ENCODE peak calls at places on chromosomes 7 and 10, in ten cellular contexts. Q is CD4-positive, CD25-positive, alpha-beta regulatory T cell; R is tibial nerve; K is CD8-positive, alpha-beta memory T cell; V is stomach; G is left lung; N is colonic mucosa; O is mammary epithelial cell; Z is thoracic aorta; T is small intestine. F is an unnamed sample. For H3K36me3 and H3K4me1, the result is how much of the 10 kb centered on the place peaks cover.

GRCh38 chr10:118472961-118473675 is 122.3 kb downstream of the PRLHR start:
- DNase-seq in Q (no peak), R (no peak), K (no peak), V (no peak), G (no peak), N (no peak), O (no peak), Z (no peak), T (no peak), F (no peak)

GRCh38 chr10:23512355-23513058 is 73.6 kb downstream of the OTUD1 start:
- DNase-seq in Q (no peak), R (no peak), K (no peak), V (no peak), G (no peak), N (no peak), O (peak), Z (no peak), T (no peak), F (no peak)

GRCh38 chr7:118602090-118602489 is 377.6 kb downstream of the ANKRD7 start:
- DNase-seq in Q (no peak), R (no peak), K (no peak), V (no peak), G (no peak), N (no peak), O (no peak), Z (no peak), T (no peak), F (no peak)

GRCh38 chr10:12521423-12521822 is 172.1 kb downstream of the CAMK1D start:
- DNase-seq in Q (no peak), R (no peak), K (no peak), V (no peak), G (no peak), N (no peak), O (no peak), Z (no peak), T (no peak), F (no peak)

GRCh38 chr7:108497082-108497725 is 28.7 kb downstream of the PNPLA8 start:
- DNase-seq in Q (peak), R (peak), K (peak), V (peak), G (no peak), N (peak), O (peak), Z (no peak), T (peak), F (no peak)

GRCh38 chr7:19024261-19024660 is 93.2 kb downstream of the TWIST1 start:
- DNase-seq in Q (no peak), R (no peak), K (no peak), V (no peak), G (no peak), N (no peak), O (peak), Z (no peak), T (no peak), F (no peak)

GRCh38 chr7:25823571-25823970 is 328.4 kb upstream of the NFE2L3 start:
- DNase-seq in Q (no peak), R (no peak), K (no peak), V (no peak), G (no peak), N (no peak), O (no peak), Z (no peak), T (no peak), F (no peak)

GRCh38 chr7:115779561-115779960 is 251.0 kb downstream of the TFEC start:
- DNase-seq in Q (no peak), R (no peak), K (no peak), V (no peak), G (no peak), N (no peak), O (no peak), Z (no peak), T (no peak), F (no peak)

GRCh38 chr10:35398355-35398754 is 62.0 kb downstream of the CCNY start:
- DNase-seq in Q (no peak), R (no peak), K (no peak), V (no peak), G (no peak), N (no peak), O (no peak), Z (no peak), T (no peak), F (no peak)

GRCh38 chr10:125203186-125203800 is 42.9 kb upstream of the CTBP2 start:
- DNase-seq in Q (no peak), R (no peak), K (no peak), V (no peak), G (no peak), N (no peak), O (no peak), Z (no peak), T (no peak), F (no peak)

GRCh38 chr7:35647171-35647574 is 47.8 kb downstream of the HERPUD2 start:
- DNase-seq in Q (no peak), R (no peak), K (no peak), V (no peak), G (no peak), N (no peak), O (no peak), Z (no peak), T (no peak), F (peak)

GRCh38 chr7:102286237-102287081 is at the start of gene SH2B2:
- DNase-seq in Q (peak), R (peak), K (peak), V (peak), G (peak), N (peak), O (peak), Z (no peak), T (peak), F (peak)

GRCh38 chr7:69399038-69399800 is 199.1 kb upstream of the AUTS2 start:
- DNase-seq in Q (no peak), R (no peak), K (no peak), V (no peak), G (no peak), N (no peak), O (no peak), Z (no peak), T (no peak), F (no peak)

GRCh38 chr7:44541876-44542610 is 913 bp upstream of the NPC1L1 start:
- DNase-seq in Q (no peak), R (no peak), K (no peak), V (no peak), G (no peak), N (no peak), O (no peak), Z (no peak), T (peak), F (peak)

GRCh38 chr10:12358863-12359647 is 9.7 kb downstream of the CAMK1D start:
- DNase-seq in Q (no peak), R (no peak), K (no peak), V (no peak), G (no peak), N (no peak), O (no peak), Z (no peak), T (no peak), F (no peak)

GRCh38 chr7:22572937-22573336 is 72.9 kb upstream of the STEAP1B start:
- DNase-seq in Q (no peak), R (no peak), K (no peak), V (no peak), G (no peak), N (no peak), O (peak), Z (no peak), T (no peak), F (peak)

GRCh38 chr7:86926732-86927131 is 132.7 kb downstream of the ELAPOR2 start:
- DNase-seq in Q (no peak), R (no peak), K (peak), V (peak), G (no peak), N (peak), O (peak), Z (no peak), T (peak), F (peak)

GRCh38 chr10:30821994-30822692 is 192.6 kb upstream of the LYZL2 start:
- DNase-seq in Q (no peak), R (no peak), K (no peak), V (no peak), G (no peak), N (no peak), O (no peak), Z (no peak), T (no peak), F (no peak)

GRCh38 chr10:53487019-53487983 is 714.7 kb upstream of the MBL2 start:
- DNase-seq in Q (no peak), R (no peak), K (no peak), V (no peak), G (peak), N (no peak), O (no peak), Z (no peak), T (no peak), F (no peak)

GRCh38 chr10:36634916-36635315 is 490.5 kb upstream of the ANKRD30A start:
- DNase-seq in Q (no peak), R (no peak), K (no peak), V (no peak), G (no peak), N (no peak), O (no peak), Z (no peak), T (no peak), F (no peak)

GRCh38 chr10:75865413-75865812 is 434.0 kb downstream of the LRMDA start:
- DNase-seq in Q (no peak), R (no peak), K (no peak), V (no peak), G (no peak), N (no peak), O (peak), Z (no peak), T (no peak), F (no peak)

GRCh38 chr7:79778786-79779382 is 325.4 kb upstream of the MAGI2 start:
- DNase-seq in Q (no peak), R (no peak), K (no peak), V (no peak), G (no peak), N (no peak), O (peak), Z (no peak), T (no peak), F (no peak)

GRCh38 chr10:59655309-59655708 is 54.3 kb downstream of the SLC16A9 start:
- DNase-seq in Q (no peak), R (no peak), K (no peak), V (no peak), G (no peak), N (no peak), O (no peak), Z (no peak), T (no peak), F (no peak)

GRCh38 chr10:22321156-22321711 is 335 bp downstream of the BMI1 start:
- DNase-seq in Q (peak), R (no peak), K (peak), V (peak), G (peak), N (no peak), O (peak), Z (no peak), T (peak), F (peak)

GRCh38 chr7:157544226-157544625 is 207.4 kb downstream of the DNAJB6 start:
- DNase-seq in Q (no peak), R (no peak), K (no peak), V (no peak), G (peak), N (no peak), O (no peak), Z (no peak), T (no peak), F (no peak)

GRCh38 chr7:41695661-41696322 is 7.1 kb downstream of the INHBA start:
- DNase-seq in Q (no peak), R (no peak), K (no peak), V (no peak), G (no peak), N (no peak), O (no peak), Z (no peak), T (no peak), F (no peak)

GRCh38 chr10:118501171-118501570 is 94.3 kb downstream of the PRLHR start:
- DNase-seq in Q (no peak), R (no peak), K (no peak), V (no peak), G (no peak), N (no peak), O (peak), Z (no peak), T (no peak), F (no peak)

GRCh38 chr7:157526604-157527003 is 189.8 kb downstream of the DNAJB6 start:
- DNase-seq in Q (no peak), R (no peak), K (no peak), V (peak), G (no peak), N (no peak), O (no peak), Z (no peak), T (no peak), F (no peak)

GRCh38 chr7:32336726-32337125 is 153.5 kb downstream of the LSM5 start:
- DNase-seq in Q (no peak), R (no peak), K (no peak), V (no peak), G (no peak), N (no peak), O (peak), Z (no peak), T (no peak), F (no peak)

GRCh38 chr10:30705086-30705624 is 75.6 kb upstream of the LYZL2 start:
- DNase-seq in Q (no peak), R (no peak), K (no peak), V (no peak), G (no peak), N (no peak), O (no peak), Z (no peak), T (no peak), F (no peak)

GRCh38 chr10:59708816-59709471 is 706 bp downstream of the SLC16A9 start:
- DNase-seq in Q (no peak), R (no peak), K (no peak), V (no peak), G (peak), N (peak), O (peak), Z (no peak), T (no peak), F (no peak)

GRCh38 chr10:14553434-14553833 is 221.3 kb downstream of the FAM107B start:
- DNase-seq in Q (no peak), R (no peak), K (no peak), V (no peak), G (no peak), N (no peak), O (peak), Z (no peak), T (peak), F (no peak)

GRCh38 chr7:3095046-3095445 is 51.4 kb upstream of the CARD11 start:
- DNase-seq in Q (peak), R (no peak), K (peak), V (no peak), G (no peak), N (no peak), O (no peak), Z (no peak), T (peak), F (no peak)

GRCh38 chr7:143967398-143967797 is 12.8 kb downstream of the OR2F1 start:
- DNase-seq in Q (no peak), R (no peak), K (no peak), V (no peak), G (no peak), N (no peak), O (no peak), Z (no peak), T (no peak), F (peak)

GRCh38 chr7:15086171-15086745 is 183.7 kb upstream of the DGKB start:
- DNase-seq in Q (no peak), R (no peak), K (no peak), V (no peak), G (no peak), N (no peak), O (no peak), Z (no peak), T (no peak), F (no peak)

GRCh38 chr10:14723052-14723689 is 51.5 kb downstream of the FAM107B start:
- DNase-seq in Q (no peak), R (no peak), K (no peak), V (no peak), G (no peak), N (no peak), O (no peak), Z (no peak), T (no peak), F (no peak)

GRCh38 chr7:154996101-154996500 is 6.8 kb downstream of the PAXIP1 start:
- DNase-seq in Q (no peak), R (no peak), K (no peak), V (no peak), G (no peak), N (no peak), O (no peak), Z (no peak), T (no peak), F (no peak)
- H3K36me3 ChIP-seq in Q (under half), R (under half), K (under half), V (under half), G (under half), N (under half), O (under half), Z (under half), T (under half), F (under half)

GRCh38 chr10:18400201-18400910 is 251.0 kb downstream of the NSUN6 start:
- DNase-seq in Q (peak), R (no peak), K (no peak), V (no peak), G (no peak), N (peak), O (no peak), Z (no peak), T (peak), F (peak)
- H3K4me3 ChIP-seq in Q (peak), R (no peak), K (no peak), V (peak), G (no peak), N (peak), O (no peak), Z (peak), T (peak), F (peak)

GRCh38 chr10:7407368-7408002 is 3.3 kb downstream of the SFMBT2 start:
- DNase-seq in Q (no peak), R (no peak), K (no peak), V (no peak), G (peak), N (no peak), O (no peak), Z (no peak), T (no peak), F (no peak)
- H3K4me1 ChIP-seq in Q (under half), R (under half), K (under half), V (half or more), G (half or more), N (under half), O (under half), Z (under half), T (under half), F (under half)

GRCh38 chr7:55469721-55470120 is 102.6 kb downstream of the VOPP1 start:
- DNase-seq in Q (no peak), R (no peak), K (no peak), V (no peak), G (no peak), N (no peak), O (no peak), Z (no peak), T (no peak), F (no peak)
- H3K36me3 ChIP-seq in Q (under half), R (under half), K (under half), V (under half), G (under half), N (under half), O (under half), Z (under half), T (under half), F (under half)

DNA sequence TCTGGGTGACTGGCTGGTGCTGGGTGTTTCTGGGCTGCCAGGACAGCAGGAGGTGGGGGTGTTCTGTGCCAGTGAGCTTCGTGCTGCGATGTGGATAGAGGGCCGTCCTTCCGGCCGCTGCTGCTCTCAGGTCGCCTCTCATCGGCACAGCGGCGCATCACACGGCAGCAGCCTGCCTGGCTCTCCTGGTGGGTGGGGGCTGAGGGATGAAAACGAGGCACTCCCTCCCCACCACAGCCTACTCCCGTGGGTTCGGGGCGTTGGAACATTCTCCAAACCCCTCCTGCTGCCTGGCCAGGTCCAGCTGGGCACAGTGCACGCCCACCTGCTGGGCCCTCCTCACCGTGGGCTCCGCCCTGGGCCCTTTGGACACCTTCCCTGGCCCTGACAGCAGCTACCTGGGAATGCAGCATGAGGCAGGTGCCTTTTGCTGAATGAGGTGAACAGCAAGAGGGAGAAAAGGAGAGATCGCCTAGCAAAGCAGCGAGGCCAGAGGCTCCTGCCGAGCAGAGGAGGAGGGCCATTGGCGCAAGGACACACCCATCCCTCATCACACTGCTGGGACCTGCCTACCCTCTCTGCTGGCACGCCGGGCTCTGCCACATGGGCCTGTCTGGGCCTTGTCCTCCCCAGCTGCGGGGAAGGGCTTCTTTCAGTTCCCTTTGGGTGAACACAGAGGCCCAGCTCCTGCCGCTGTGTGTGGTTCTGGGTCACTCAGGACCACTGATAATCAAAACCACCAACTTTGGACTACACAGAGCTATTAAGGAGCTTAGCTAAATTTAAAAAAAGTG is 33.4 kb downstream of the INPP5A start:
- DNase-seq in Q (no peak), R (no peak), K (no peak), V (peak), G (peak), N (peak), O (peak), Z (no peak), T (peak), F (no peak)
- H3K4me3 ChIP-seq in Q (no peak), R (no peak), K (no peak), V (no peak), G (no peak), N (no peak), O (peak), Z (no peak), T (no peak), F (no peak)

DNA sequence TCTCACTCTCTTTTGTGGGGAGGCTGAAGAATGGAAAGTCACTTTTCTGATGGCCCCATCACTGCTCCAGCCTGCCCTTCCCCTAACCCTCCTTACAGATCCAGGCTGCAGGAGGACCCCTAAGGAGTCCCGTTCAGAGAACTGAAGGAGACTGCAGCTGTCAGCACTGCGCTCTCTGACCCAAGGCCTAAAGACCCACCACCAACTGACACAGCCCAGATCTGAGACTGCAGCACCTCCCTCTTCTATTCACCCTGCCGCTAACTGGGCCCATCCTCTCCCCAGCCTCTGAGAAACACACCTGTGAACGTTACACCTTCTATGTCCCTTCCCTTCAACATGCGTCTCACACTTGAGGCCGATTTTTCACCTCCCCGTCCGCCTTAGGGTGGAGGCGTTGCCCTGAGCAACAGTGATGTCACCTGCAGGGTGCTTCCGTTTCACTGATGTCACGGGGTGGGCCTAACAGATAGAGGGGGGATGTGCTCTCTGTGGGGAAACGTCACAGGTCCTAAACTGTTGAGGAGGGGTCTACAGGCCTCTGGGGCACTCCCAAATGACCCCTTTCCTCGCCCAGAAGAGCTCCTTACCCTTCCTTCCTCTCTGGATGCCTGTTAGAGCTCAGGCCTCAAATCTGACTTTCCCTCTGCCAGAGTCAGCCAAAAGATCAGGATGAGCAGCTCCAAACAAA is 5.1 kb downstream of the ITPRIP start:
- DNase-seq in Q (peak), R (no peak), K (peak), V (peak), G (peak), N (peak), O (no peak), Z (no peak), T (no peak), F (no peak)
- H3K4me1 ChIP-seq in Q (half or more), R (under half), K (half or more), V (half or more), G (half or more), N (under half), O (half or more), Z (half or more), T (under half), F (under half)

GRCh38 chr7:74582447-74583039 is 75.0 kb upstream of the GTF2I start:
- DNase-seq in Q (no peak), R (no peak), K (no peak), V (no peak), G (no peak), N (no peak), O (no peak), Z (no peak), T (no peak), F (no peak)
- H3K36me3 ChIP-seq in Q (under half), R (under half), K (under half), V (under half), G (under half), N (under half), O (under half), Z (under half), T (under half), F (under half)

GRCh38 chr10:17655009-17655408 is 11.1 kb downstream of the STAM start:
- DNase-seq in Q (no peak), R (no peak), K (no peak), V (no peak), G (no peak), N (no peak), O (no peak), Z (no peak), T (no peak), F (no peak)
- H3K4me3 ChIP-seq in Q (peak), R (no peak), K (no peak), V (no peak), G (no peak), N (no peak), O (no peak), Z (no peak), T (no peak), F (no peak)

GRCh38 chr10:71244638-71245419 is 32.5 kb downstream of the UNC5B start:
- DNase-seq in Q (no peak), R (peak), K (no peak), V (peak), G (no peak), N (no peak), O (no peak), Z (no peak), T (no peak), F (no peak)
- H3K4me1 ChIP-seq in Q (under half), R (under half), K (under half), V (half or more), G (half or more), N (under half), O (half or more), Z (half or more), T (under half), F (half or more)